ENCODE peak calls at places on chromosomes 3 and 15, in seven cellular contexts. E is GM23338, U is AG04449, I is SK-N-SH, L is cardiac muscle cell, M is Panc1, T is hepatocyte. D is an unnamed sample.

GRCh38 chr3:138082992-138083386 is 32.4 kb downstream of the DZIP1L start:
- DNase-seq in E (no peak), U (no peak), I (no peak), L (no peak), M (no peak), T (no peak), D (no peak)

GRCh38 chr3:50423543-50423942 is 64.2 kb upstream of the TMEM115 start:
- DNase-seq in E (no peak), U (no peak), I (no peak), L (no peak), M (no peak), T (no peak), D (no peak)

GRCh38 chr3:127034195-127034989 is 51.5 kb downstream of the PLXNA1 start:
- DNase-seq in E (no peak), U (no peak), I (no peak), L (no peak), M (no peak), T (no peak), D (no peak)

GRCh38 chr3:64539451-64540196 is 148.2 kb downstream of the ADAMTS9 start:
- DNase-seq in E (no peak), U (peak), I (no peak), L (no peak), M (no peak), T (peak), D (peak)

GRCh38 chr3:184874709-184875644 is 63.0 kb downstream of the VPS8 start:
- DNase-seq in E (peak), U (no peak), I (peak), L (peak), M (peak), T (peak), D (no peak)

GRCh38 chr3:156489462-156489911 is 65.4 kb downstream of the SSR3 start:
- DNase-seq in E (no peak), U (no peak), I (no peak), L (no peak), M (no peak), T (no peak), D (peak)

GRCh38 chr15:57321973-57322601 is 54.2 kb upstream of the CGNL1 start:
- DNase-seq in E (peak), U (no peak), I (no peak), L (no peak), M (no peak), T (no peak), D (no peak)

GRCh38 chr3:188553569-188553968 is 399.6 kb downstream of the LPP start:
- DNase-seq in E (no peak), U (no peak), I (no peak), L (no peak), M (no peak), T (no peak), D (no peak)

GRCh38 chr3:64354221-64354620 is 129.0 kb upstream of the PRICKLE2 start:
- DNase-seq in E (no peak), U (no peak), I (no peak), L (no peak), M (no peak), T (no peak), D (no peak)

GRCh38 chr3:138461246-138461645 is 26.8 kb downstream of the ESYT3 start:
- DNase-seq in E (no peak), U (no peak), I (no peak), L (no peak), M (no peak), T (peak), D (no peak)

GRCh38 chr3:12229896-12230295 is 59.0 kb upstream of the PPARG start:
- DNase-seq in E (no peak), U (no peak), I (no peak), L (no peak), M (no peak), T (peak), D (no peak)

GRCh38 chr3:101081446-101081845 is 88.2 kb upstream of the ABI3BP start:
- DNase-seq in E (no peak), U (no peak), I (no peak), L (no peak), M (no peak), T (no peak), D (no peak)

GRCh38 chr3:191197761-191198160 is 1.3 kb upstream of the OSTN start:
- DNase-seq in E (no peak), U (no peak), I (no peak), L (no peak), M (no peak), T (no peak), D (no peak)

GRCh38 chr3:59940690-59941089 is 890.9 kb upstream of the CFAP20DC start:
- DNase-seq in E (no peak), U (no peak), I (no peak), L (no peak), M (no peak), T (no peak), D (no peak)

GRCh38 chr15:55907797-55908196 is 85.6 kb downstream of the NEDD4 start:
- DNase-seq in E (no peak), U (peak), I (peak), L (no peak), M (peak), T (peak), D (peak)

GRCh38 chr3:107222927-107223326 is 154.3 kb upstream of the CCDC54 start:
- DNase-seq in E (no peak), U (peak), I (no peak), L (no peak), M (no peak), T (no peak), D (peak)

GRCh38 chr3:4052691-4053090 is 250.5 kb upstream of the SETMAR start:
- DNase-seq in E (no peak), U (no peak), I (no peak), L (no peak), M (no peak), T (no peak), D (no peak)

GRCh38 chr3:61345020-61345419 is 93.8 kb upstream of the FHIT start:
- DNase-seq in E (peak), U (no peak), I (no peak), L (no peak), M (no peak), T (no peak), D (no peak)

GRCh38 chr3:52432631-52433030 is 12.3 kb downstream of the SEMA3G start:
- DNase-seq in E (no peak), U (no peak), I (no peak), L (peak), M (no peak), T (no peak), D (no peak)

GRCh38 chr15:100723323-100723801 is 121.0 kb downstream of the ASB7 start:
- DNase-seq in E (no peak), U (no peak), I (no peak), L (no peak), M (no peak), T (no peak), D (no peak)

GRCh38 chr3:63753567-63753966 is 65.5 kb upstream of the C3orf49 start:
- DNase-seq in E (peak), U (no peak), I (no peak), L (peak), M (no peak), T (peak), D (no peak)

GRCh38 chr3:177057768-177058167 is 139.5 kb downstream of the TBL1XR1 start:
- DNase-seq in E (no peak), U (no peak), I (no peak), L (no peak), M (no peak), T (no peak), D (no peak)

GRCh38 chr3:167936010-167936409 is 159.7 kb downstream of the GOLIM4 start:
- DNase-seq in E (no peak), U (no peak), I (no peak), L (no peak), M (no peak), T (no peak), D (no peak)

GRCh38 chr3:168531116-168531515 is 435.4 kb upstream of the GOLIM4 start:
- DNase-seq in E (peak), U (no peak), I (no peak), L (peak), M (no peak), T (no peak), D (no peak)

GRCh38 chr15:26628879-26629529 is 143.9 kb downstream of the GABRB3 start:
- DNase-seq in E (peak), U (no peak), I (no peak), L (peak), M (no peak), T (peak), D (no peak)

GRCh38 chr3:55341502-55342031 is 145.5 kb downstream of the WNT5A start:
- DNase-seq in E (no peak), U (peak), I (peak), L (no peak), M (no peak), T (no peak), D (no peak)

GRCh38 chr3:39157359-39157758 is 4.0 kb upstream of the CSRNP1 start:
- DNase-seq in E (no peak), U (no peak), I (no peak), L (no peak), M (no peak), T (no peak), D (no peak)

GRCh38 chr3:31862861-31863260 is 118.2 kb downstream of the OSBPL10 start:
- DNase-seq in E (no peak), U (no peak), I (no peak), L (no peak), M (no peak), T (no peak), D (no peak)

GRCh38 chr15:85149460-85150129 is 167.9 kb downstream of the PDE8A start:
- DNase-seq in E (no peak), U (no peak), I (no peak), L (no peak), M (no peak), T (no peak), D (peak)

GRCh38 chr15:65926459-65926858 is 57.2 kb downstream of the RAB11A start:
- DNase-seq in E (no peak), U (no peak), I (no peak), L (no peak), M (no peak), T (no peak), D (no peak)

GRCh38 chr3:150078983-150079739 is 108.5 kb upstream of the PFN2 start:
- DNase-seq in E (no peak), U (peak), I (peak), L (no peak), M (no peak), T (peak), D (peak)

GRCh38 chr3:42214064-42214463 is 51.9 kb downstream of the CCK start:
- DNase-seq in E (no peak), U (no peak), I (no peak), L (no peak), M (no peak), T (no peak), D (no peak)

GRCh38 chr3:14570089-14570488 is 29.9 kb upstream of the GRIP2 start:
- DNase-seq in E (no peak), U (no peak), I (peak), L (no peak), M (no peak), T (no peak), D (no peak)

GRCh38 chr3:40078590-40078989 is 230.9 kb upstream of the EIF1B start:
- DNase-seq in E (no peak), U (no peak), I (no peak), L (no peak), M (no peak), T (no peak), D (no peak)

GRCh38 chr3:55752911-55753310 is 265.8 kb upstream of the WNT5A start:
- DNase-seq in E (no peak), U (no peak), I (no peak), L (no peak), M (no peak), T (no peak), D (no peak)

GRCh38 chr15:90482124-90483011 is 47.4 kb upstream of the CRTC3 start:
- DNase-seq in E (peak), U (no peak), I (peak), L (peak), M (peak), T (peak), D (peak)

GRCh38 chr3:129118745-129119144 is 2.9 kb downstream of the RAB43 start:
- DNase-seq in E (no peak), U (no peak), I (no peak), L (no peak), M (no peak), T (no peak), D (no peak)
- H3K4me3 ChIP-seq in E (peak), U (no peak), I (no peak), L (no peak), M (no peak), T (no peak), D (no peak)

GRCh38 chr3:136818191-136818850 is 605 bp upstream of the SLC35G2 start:
- DNase-seq in E (peak), U (no peak), I (peak), L (peak), M (peak), T (no peak), D (peak)
- TF ChIP-seq CTCF in E (peak), U (no peak), I (peak), L (peak), M (no peak), T (no peak), D (peak)

GRCh38 chr15:40106203-40107161 is 2.2 kb downstream of the BMF start:
- DNase-seq in E (peak), U (no peak), I (no peak), L (peak), M (no peak), T (peak), D (no peak)
- H3K4me3 ChIP-seq in E (peak), U (no peak), I (no peak), L (peak), M (no peak), T (peak), D (no peak)

GRCh38 chr15:23067416-23067815 is 28.0 kb upstream of the TUBGCP5 start:
- DNase-seq in E (no peak), U (no peak), I (no peak), L (no peak), M (no peak), T (no peak), D (no peak)

GRCh38 chr15:23065836-23066235 is 26.5 kb upstream of the TUBGCP5 start:
- DNase-seq in E (no peak), U (no peak), I (no peak), L (no peak), M (no peak), T (no peak), D (no peak)

GRCh38 chr15:23073890-23074631 is 34.7 kb upstream of the TUBGCP5 start:
- DNase-seq in E (no peak), U (no peak), I (no peak), L (no peak), M (no peak), T (no peak), D (no peak)

GRCh38 chr15:23072633-23073032 is 33.3 kb upstream of the TUBGCP5 start:
- DNase-seq in E (no peak), U (no peak), I (no peak), L (no peak), M (no peak), T (no peak), D (no peak)

DNA sequence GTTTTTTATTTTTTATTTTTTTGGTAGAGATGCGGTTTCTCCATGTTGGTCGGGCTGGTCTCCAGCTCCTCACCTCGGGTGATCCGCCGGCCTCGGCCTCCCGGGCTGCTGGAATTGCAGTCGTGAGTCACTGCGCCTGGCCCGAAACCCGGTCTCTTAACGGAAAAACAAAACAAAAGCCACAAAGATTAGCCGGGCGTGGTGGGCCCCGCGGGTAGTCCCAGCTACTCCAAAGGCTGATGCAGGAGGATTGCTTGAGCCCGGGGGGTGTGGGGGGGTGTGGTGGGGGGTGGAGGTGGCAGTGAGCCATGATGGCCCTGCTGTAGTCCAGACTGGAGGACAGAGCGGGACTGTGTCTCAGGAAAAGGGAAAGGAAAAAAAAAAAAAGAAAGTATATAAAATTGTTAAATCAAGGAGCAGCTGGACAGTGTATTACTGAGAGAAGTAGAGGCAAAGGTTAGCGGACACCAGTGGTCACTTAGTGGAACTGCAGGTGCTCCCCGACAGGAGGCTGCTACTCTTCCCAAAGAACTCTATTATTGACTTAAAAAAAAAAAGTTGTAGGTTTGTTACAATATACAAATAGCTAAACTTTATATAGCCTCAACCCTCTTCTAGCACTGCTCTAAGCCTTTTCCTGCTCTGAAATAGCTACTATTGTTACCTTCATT is 30.3 kb upstream of the TUBGCP5 start:
- DNase-seq in E (peak), U (no peak), I (peak), L (no peak), M (no peak), T (no peak), D (no peak)
- TF ChIP-seq CTCF in E (peak), U (no peak), I (peak), L (no peak), M (peak), T (no peak), D (no peak)

GRCh38 chr3:160758929-160759577 is 3.0 kb downstream of the PPM1L start:
- DNase-seq in E (no peak), U (no peak), I (no peak), L (no peak), M (no peak), T (no peak), D (no peak)

GRCh38 chr3:160757624-160758106 is 1.6 kb downstream of the PPM1L start:
- DNase-seq in E (peak), U (no peak), I (no peak), L (no peak), M (no peak), T (no peak), D (no peak)

GRCh38 chr3:160754855-160755747 is 930 bp upstream of the PPM1L start:
- DNase-seq in E (peak), U (peak), I (peak), L (peak), M (peak), T (peak), D (peak)

GRCh38 chr3:160755776-160756304 is at the start of gene PPM1L:
- DNase-seq in E (peak), U (no peak), I (peak), L (peak), M (no peak), T (peak), D (no peak)

DNA sequence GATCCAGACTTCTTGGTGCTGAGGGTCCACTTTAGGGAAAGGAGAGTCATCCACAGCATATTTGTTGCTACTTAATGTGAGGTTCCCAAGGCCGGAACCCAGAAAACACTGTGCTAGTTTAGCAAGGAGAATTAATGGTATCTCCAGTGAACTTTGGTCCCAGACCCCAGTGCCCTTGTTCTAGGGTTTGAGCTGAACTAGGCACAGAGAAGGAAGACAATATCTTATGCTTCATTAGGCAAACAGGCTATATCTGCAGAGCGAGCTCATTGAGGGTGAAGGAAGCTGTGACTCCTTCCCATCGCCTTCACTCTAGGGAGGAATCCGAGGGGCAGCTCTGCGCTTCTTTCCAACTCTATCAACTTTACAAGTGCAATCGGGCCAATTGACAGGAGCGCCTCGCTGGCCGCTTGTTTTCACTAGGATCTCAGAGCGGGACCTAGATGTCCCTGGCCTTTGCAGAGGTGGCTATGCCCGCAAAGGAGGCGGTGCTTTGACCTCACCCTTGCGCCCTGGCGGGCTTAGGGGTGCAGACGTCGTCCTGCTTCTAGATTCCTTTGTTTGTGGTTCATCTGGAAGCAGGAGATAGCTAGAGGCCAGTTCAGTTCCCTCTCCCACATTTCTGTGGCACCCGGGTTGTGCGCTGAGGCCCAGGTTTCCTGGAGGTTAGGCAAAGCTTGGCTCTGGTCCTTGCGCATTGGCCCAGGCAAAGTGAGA is 1.0 kb downstream of the PPM1L start:
- DNase-seq in E (peak), U (no peak), I (peak), L (peak), M (no peak), T (peak), D (no peak)
- H3K4me3 ChIP-seq in E (peak), U (no peak), I (peak), L (peak), M (peak), T (peak), D (no peak)

D was measured in AG09309.